ENCODE peak calls at places on chromosomes 2 and 18, in ten cellular contexts. T, U, S, B, D, A, E, G, X and I are unnamed samples.
A peak's percentile ranks its signal among the peaks of the same experiment; 100 is the strongest.

GRCh38 chr2:42513252-42513918 is 19.6 kb upstream of the KCNG3 start:
- DNase-seq in T (peak; percentile 18), U (peak; percentile 29), S (no peak), B (peak; percentile 74), D (no peak), A (peak; percentile 8), E (no peak), G (peak; percentile 48), X (no peak), I (peak; percentile 77)

GRCh38 chr2:26721267-26722032 is 28.9 kb downstream of the KCNK3 start:
- DNase-seq in T (no peak), U (no peak), S (no peak), B (no peak), D (no peak), A (no peak), E (no peak), G (no peak), X (no peak), I (no peak)

GRCh38 chr2:231373786-231374185 is 21.7 kb upstream of the B3GNT7 start:
- DNase-seq in T (no peak), U (no peak), S (no peak), B (no peak), D (no peak), A (no peak), E (no peak), G (no peak), X (no peak), I (no peak)

GRCh38 chr2:28442328-28442727 is 49.7 kb downstream of the FOSL2 start:
- DNase-seq in T (no peak), U (no peak), S (no peak), B (no peak), D (no peak), A (no peak), E (no peak), G (no peak), X (no peak), I (no peak)

GRCh38 chr2:62998949-62999348 is 51.7 kb upstream of the OTX1 start:
- DNase-seq in T (no peak), U (peak; percentile 56), S (no peak), B (no peak), D (no peak), A (peak; percentile 30), E (no peak), G (peak; percentile 36), X (no peak), I (no peak)

GRCh38 chr2:54772110-54772509 is 48.6 kb downstream of the EML6 start:
- DNase-seq in T (no peak), U (peak; percentile 88), S (no peak), B (peak; percentile 65), D (no peak), A (peak; percentile 70), E (no peak), G (no peak), X (no peak), I (peak; percentile 62)

GRCh38 chr2:190382851-190383250 is 25.3 kb upstream of the MFSD6 start:
- DNase-seq in T (peak; percentile 65), U (peak; percentile 46), S (no peak), B (peak; percentile 12), D (peak; percentile 68), A (peak; percentile 59), E (no peak), G (peak; percentile 28), X (no peak), I (peak; percentile 16)

GRCh38 chr2:69798909-69799526 is 30.4 kb upstream of the GMCL1 start:
- DNase-seq in T (no peak), U (peak; percentile 65), S (no peak), B (no peak), D (no peak), A (no peak), E (no peak), G (peak; percentile 96), X (no peak), I (no peak)

GRCh38 chr18:58013241-58014211 is 30.5 kb upstream of the NEDD4L start:
- DNase-seq in T (no peak), U (peak; percentile 65), S (no peak), B (peak; percentile 17), D (peak; percentile 31), A (peak; percentile 48), E (no peak), G (peak; percentile 11), X (no peak), I (no peak)

GRCh38 chr2:234292205-234292954 is 204.5 kb downstream of the ARL4C start:
- DNase-seq in T (peak; percentile 93), U (peak; percentile 95), S (no peak), B (no peak), D (no peak), A (no peak), E (no peak), G (peak; percentile 56), X (no peak), I (no peak)

GRCh38 chr2:235668782-235669181 is 174.9 kb downstream of the AGAP1 start:
- DNase-seq in T (no peak), U (no peak), S (no peak), B (no peak), D (no peak), A (peak; percentile 11), E (peak; percentile 10), G (no peak), X (no peak), I (no peak)

GRCh38 chr2:231123362-231123898 is 1.4 kb downstream of the HTR2B start:
- DNase-seq in T (no peak), U (no peak), S (no peak), B (peak; percentile 6), D (no peak), A (no peak), E (no peak), G (peak; percentile 39), X (no peak), I (no peak)

GRCh38 chr2:162210385-162210784 is 32.9 kb downstream of the FAP start:
- DNase-seq in T (no peak), U (no peak), S (no peak), B (no peak), D (no peak), A (no peak), E (no peak), G (no peak), X (no peak), I (no peak)

GRCh38 chr18:62863629-62864028 is 148.3 kb downstream of the PHLPP1 start:
- DNase-seq in T (no peak), U (peak; percentile 96), S (no peak), B (no peak), D (no peak), A (no peak), E (no peak), G (peak; percentile 89), X (no peak), I (no peak)

GRCh38 chr2:86634352-86634751 is 10.7 kb upstream of the RNF103 start:
- DNase-seq in T (no peak), U (no peak), S (no peak), B (no peak), D (no peak), A (no peak), E (no peak), G (no peak), X (no peak), I (no peak)

GRCh38 chr2:129296401-129297343 is 682.8 kb upstream of the RAB6C start:
- DNase-seq in T (no peak), U (no peak), S (no peak), B (no peak), D (peak; percentile 73), A (no peak), E (no peak), G (no peak), X (no peak), I (no peak)

GRCh38 chr2:73290049-73290839 is 3.1 kb downstream of the EGR4 start:
- DNase-seq in T (peak; percentile 46), U (peak; percentile 20), S (no peak), B (no peak), D (peak; percentile 75), A (no peak), E (no peak), G (peak; percentile 44), X (no peak), I (no peak)

GRCh38 chr2:177187631-177188312 is 24.8 kb upstream of the HNRNPA3 start:
- DNase-seq in T (no peak), U (peak; percentile 74), S (no peak), B (peak; percentile 32), D (no peak), A (no peak), E (no peak), G (peak; percentile 82), X (no peak), I (peak; percentile 49)

GRCh38 chr2:84960157-84960506 is 10.8 kb upstream of the KCMF1 start:
- DNase-seq in T (no peak), U (no peak), S (no peak), B (no peak), D (no peak), A (no peak), E (no peak), G (no peak), X (no peak), I (no peak)

GRCh38 chr2:144137705-144138428 is 382.1 kb downstream of the ZEB2 start:
- DNase-seq in T (no peak), U (peak; percentile 61), S (no peak), B (peak; percentile 76), D (no peak), A (no peak), E (no peak), G (peak; percentile 79), X (peak; percentile 32), I (peak; percentile 56)

GRCh38 chr2:69514406-69514805 is 77.2 kb upstream of the NFU1 start:
- DNase-seq in T (no peak), U (peak; percentile 41), S (no peak), B (peak; percentile 71), D (no peak), A (no peak), E (no peak), G (peak; percentile 87), X (peak; percentile 32), I (peak; percentile 72)

GRCh38 chr2:128416366-128416765 is 97.7 kb upstream of the HS6ST1 start:
- DNase-seq in T (no peak), U (no peak), S (no peak), B (no peak), D (no peak), A (no peak), E (no peak), G (no peak), X (no peak), I (no peak)

GRCh38 chr2:158602027-158602426 is 145.3 kb downstream of the PKP4 start:
- DNase-seq in T (no peak), U (no peak), S (no peak), B (no peak), D (no peak), A (no peak), E (no peak), G (no peak), X (no peak), I (no peak)

GRCh38 chr2:40487592-40487991 is 35.7 kb upstream of the SLC8A1 start:
- DNase-seq in T (no peak), U (no peak), S (no peak), B (no peak), D (no peak), A (no peak), E (no peak), G (peak; percentile 9), X (no peak), I (no peak)